ENCODE peak calls at places on chromosomes 11 and 22, in nine cellular contexts. O is K562; Q is transverse colon; M is A673; T is CD4-positive, alpha-beta memory T cell; L is AG10803; X is A549; K is HCT116; G is fibroblast of lung. F is an unnamed sample.
A peak's percentile ranks its signal among the peaks of the same experiment; 100 is the strongest.

GRCh38 chr11:117439256-117439655 is 111.6 kb downstream of the CEP164 start:
- DNase-seq in O (no peak), Q (no peak), M (no peak), T (no peak), L (no peak), X (no peak), K (no peak), G (no peak), F (no peak)

GRCh38 chr11:29184939-29185890 is 831.6 kb downstream of the KCNA4 start:
- DNase-seq in O (no peak), Q (no peak), M (peak; percentile 100), T (no peak), L (peak; percentile 97), X (peak; percentile 16), K (no peak), G (peak; percentile 80), F (peak; percentile 88)

GRCh38 chr22:46512683-46513082 is 24.7 kb downstream of the CELSR1 start:
- DNase-seq in O (no peak), Q (no peak), M (no peak), T (no peak), L (no peak), X (no peak), K (no peak), G (no peak), F (no peak)

GRCh38 chr22:37100589-37101127 is 8.9 kb downstream of the TMPRSS6 start:
- DNase-seq in O (no peak), Q (peak; percentile 71), M (no peak), T (peak; percentile 37), L (no peak), X (no peak), K (no peak), G (no peak), F (no peak)

GRCh38 chr22:24981066-24981465 is 28.6 kb downstream of the KIAA1671 start:
- DNase-seq in O (no peak), Q (no peak), M (no peak), T (no peak), L (no peak), X (no peak), K (no peak), G (no peak), F (no peak)

GRCh38 chr11:10528121-10528520 is 12.9 kb downstream of the RNF141 start:
- DNase-seq in O (no peak), Q (no peak), M (no peak), T (no peak), L (peak; percentile 29), X (no peak), K (no peak), G (peak; percentile 55), F (no peak)

GRCh38 chr22:49600891-49601431 is 226.7 kb downstream of the BRD1 start:
- DNase-seq in O (no peak), Q (no peak), M (no peak), T (no peak), L (no peak), X (no peak), K (no peak), G (no peak), F (no peak)

GRCh38 chr22:24153353-24153752 is 27.9 kb upstream of the SUSD2 start:
- DNase-seq in O (no peak), Q (peak; percentile 39), M (peak; percentile 30), T (peak; percentile 74), L (peak; percentile 50), X (no peak), K (no peak), G (no peak), F (no peak)

GRCh38 chr11:91700854-91701253 is 523.8 kb upstream of the FAT3 start:
- DNase-seq in O (no peak), Q (no peak), M (peak; percentile 7), T (no peak), L (no peak), X (no peak), K (no peak), G (no peak), F (no peak)

GRCh38 chr11:2076441-2076840 is 62.7 kb downstream of the IGF2 start:
- DNase-seq in O (no peak), Q (no peak), M (no peak), T (no peak), L (no peak), X (no peak), K (no peak), G (no peak), F (no peak)
- H3K4me3 ChIP-seq in O (no peak overlapping the region), Q (no peak overlapping the region), M (no peak overlapping the region), T (no peak overlapping the region), L (no peak overlapping the region), X (no peak overlapping the region), K (no peak overlapping the region), G (no peak overlapping the region), F (no peak overlapping the region)

GRCh38 chr11:75950141-75950540 is 135.1 kb downstream of the UVRAG start:
- DNase-seq in O (no peak), Q (no peak), M (no peak), T (no peak), L (no peak), X (no peak), K (no peak), G (no peak), F (no peak)
- H3K4me3 ChIP-seq in O (no peak overlapping the region), Q (no peak overlapping the region), M (no peak overlapping the region), T (no peak overlapping the region), L (no peak overlapping the region), X (no peak overlapping the region), K (no peak overlapping the region), G (no peak overlapping the region), F (no peak overlapping the region)

GRCh38 chr22:41908409-41909289 is 6.2 kb downstream of the SHISA8 start:
- DNase-seq in O (no peak), Q (no peak), M (no peak), T (peak; percentile 49), L (no peak), X (no peak), K (no peak), G (no peak), F (no peak)
- H3K4me3 ChIP-seq in O (no peak overlapping the region), Q (no peak overlapping the region), M (no peak overlapping the region), T (no peak overlapping the region), L (no peak overlapping the region), X (no peak overlapping the region), K (no peak overlapping the region), G (no peak overlapping the region), F (no peak overlapping the region)

GRCh38 chr11:73983764-73984543 is 1.3 kb upstream of the UCP2 start:
- DNase-seq in O (peak; percentile 5), Q (no peak), M (no peak), T (no peak), L (no peak), X (no peak), K (no peak), G (no peak), F (no peak)

GRCh38 chr11:73982595-73982989 is at the start of gene UCP2:
- DNase-seq in O (peak; percentile 91), Q (peak; percentile 90), M (peak; percentile 96), T (peak; percentile 83), L (no peak), X (no peak), K (no peak), G (peak; percentile 73), F (peak; percentile 26)

GRCh38 chr11:73980001-73980960 is 2.4 kb downstream of the UCP2 start:
- DNase-seq in O (peak; percentile 39), Q (peak; percentile 83), M (no peak), T (peak; percentile 94), L (peak; percentile 20), X (no peak), K (no peak), G (peak; percentile 17), F (no peak)

GRCh38 chr11:73981051-73981805 is 1.4 kb downstream of the UCP2 start:
- DNase-seq in O (peak; percentile 30), Q (no peak), M (no peak), T (no peak), L (no peak), X (no peak), K (no peak), G (no peak), F (no peak)

GRCh38 chr11:73982990-73983763 is 534 bp upstream of the UCP2 start:
- DNase-seq in O (peak; percentile 97), Q (peak; percentile 95), M (peak; percentile 98), T (peak; percentile 95), L (peak; percentile 77), X (peak; percentile 98), K (peak; percentile 83), G (peak; percentile 86), F (peak; percentile 52)
- H3K4me3 ChIP-seq in O (peak overlapping the region; percentile 67), Q (peak overlapping the region; percentile 54), M (peak overlapping the region; percentile 71), T (peak overlapping the region; percentile 99), L (peak overlapping the region; percentile 83), X (peak overlapping the region; percentile 62), K (peak overlapping the region; percentile 57), G (peak overlapping the region; percentile 69), F (peak overlapping the region; percentile 82)

GRCh38 chr22:19175026-19175601 is 3.4 kb downstream of the SLC25A1 start:
- DNase-seq in O (no peak), Q (no peak), M (no peak), T (no peak), L (no peak), X (no peak), K (no peak), G (no peak), F (no peak)

GRCh38 chr22:19175602-19176174 is 2.8 kb downstream of the SLC25A1 start:
- DNase-seq in O (no peak), Q (no peak), M (no peak), T (no peak), L (no peak), X (no peak), K (no peak), G (no peak), F (no peak)

GRCh38 chr22:19174106-19175025 is 4.2 kb downstream of the SLC25A1 start:
- DNase-seq in O (no peak), Q (no peak), M (peak; percentile 57), T (no peak), L (peak; percentile 94), X (no peak), K (no peak), G (peak; percentile 58), F (no peak)

GRCh38 chr22:19172213-19173046 is 6.1 kb downstream of the SLC25A1 start:
- DNase-seq in O (no peak), Q (no peak), M (no peak), T (no peak), L (no peak), X (no peak), K (no peak), G (no peak), F (no peak)

DNA sequence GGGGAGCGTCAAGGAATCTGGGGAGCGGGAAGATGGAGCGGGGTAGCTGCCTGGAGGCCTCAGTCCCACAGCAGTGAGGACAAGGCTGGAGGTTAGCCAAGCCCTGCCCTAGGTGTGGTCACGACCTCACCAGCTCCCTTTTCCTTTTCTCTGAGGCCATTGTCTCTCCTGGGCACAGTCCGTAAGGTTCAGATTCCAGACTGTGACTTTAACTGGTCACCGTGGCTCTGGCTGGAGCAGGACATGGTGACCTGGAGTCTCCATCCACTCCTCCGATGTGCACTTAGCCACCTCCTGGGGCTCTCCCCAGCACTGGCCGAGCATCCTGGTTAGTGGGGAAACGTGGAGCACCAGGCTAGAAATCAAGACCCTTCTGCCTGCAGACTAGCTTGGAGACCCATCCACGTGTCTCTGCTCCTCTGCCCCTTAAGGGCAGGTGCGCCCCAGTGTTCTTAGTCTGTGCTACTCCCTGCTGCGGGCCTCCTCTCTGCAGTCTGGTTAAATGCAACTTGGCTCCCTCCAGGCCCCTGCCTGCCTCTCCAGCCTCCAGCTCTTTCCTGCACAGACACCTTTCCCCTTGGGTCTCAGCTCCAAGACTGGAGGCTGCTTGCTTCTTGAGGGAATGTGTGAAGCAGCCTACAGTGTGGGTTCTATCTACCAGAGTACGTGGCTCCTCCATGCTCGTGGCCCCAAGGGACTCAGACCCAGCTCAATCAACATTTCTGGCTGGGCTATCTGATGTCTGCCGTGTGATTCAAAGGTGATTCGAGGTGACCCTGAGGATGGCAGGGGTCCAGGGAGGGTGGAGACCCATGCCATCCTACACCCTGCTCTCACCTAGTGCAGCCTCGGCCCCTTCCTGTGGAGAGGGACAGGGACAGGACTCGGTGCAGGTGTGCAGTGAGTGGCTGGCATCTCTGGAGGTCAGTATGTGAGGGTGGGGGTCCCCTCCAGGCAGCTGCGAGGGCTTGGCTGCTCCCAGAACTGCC is 5.2 kb downstream of the SLC25A1 start:
- DNase-seq in O (no peak), Q (peak; percentile 73), M (no peak), T (no peak), L (no peak), X (no peak), K (no peak), G (no peak), F (no peak)
- H3K4me3 ChIP-seq in O (peak overlapping the region; percentile 66), Q (no peak overlapping the region), M (peak overlapping the region; percentile 99), T (no peak overlapping the region), L (peak overlapping the region; percentile 91), X (no peak overlapping the region), K (peak overlapping the region; percentile 98), G (peak overlapping the region; percentile 95), F (peak overlapping the region; percentile 86)